ENCODE peak calls at places on chromosomes 11 and 22, in eight cellular contexts. One of them, this sample, is unnamed. For H3K36me3, the result is how much of the 10 kb centered on the place peaks cover.

GRCh38 chr11:62054484-62055121 is 69.2 kb upstream of the INCENP start:
- DNase-seq in Caco-2: peak
- DNase-seq in sigmoid colon: peak
- DNase-seq in tibial nerve: no peak
- DNase-seq in iPS DF 6.9: no peak
- DNase-seq in PC-3: peak
- DNase-seq in left ventricle myocardium inferior: no peak
- DNase-seq in H7: no peak
- DNase-seq in this sample: no peak

GRCh38 chr22:24117942-24118341 is 63.3 kb upstream of the SUSD2 start:
- DNase-seq in Caco-2: peak
- DNase-seq in sigmoid colon: no peak
- DNase-seq in tibial nerve: no peak
- DNase-seq in iPS DF 6.9: no peak
- DNase-seq in PC-3: no peak
- DNase-seq in left ventricle myocardium inferior: no peak
- DNase-seq in H7: peak
- DNase-seq in this sample: no peak

GRCh38 chr11:27216268-27217149 is 146.5 kb downstream of the CCDC34 start:
- DNase-seq in Caco-2: no peak
- DNase-seq in sigmoid colon: peak
- DNase-seq in tibial nerve: no peak
- DNase-seq in iPS DF 6.9: no peak
- DNase-seq in PC-3: no peak
- DNase-seq in left ventricle myocardium inferior: peak
- DNase-seq in H7: no peak
- DNase-seq in this sample: no peak

GRCh38 chr11:10038916-10039315 is 255.1 kb downstream of the SBF2 start:
- DNase-seq in Caco-2: no peak
- DNase-seq in sigmoid colon: no peak
- DNase-seq in tibial nerve: no peak
- DNase-seq in iPS DF 6.9: no peak
- DNase-seq in PC-3: no peak
- DNase-seq in left ventricle myocardium inferior: no peak
- DNase-seq in H7: no peak
- DNase-seq in this sample: no peak

GRCh38 chr11:86740628-86741488 is 59.5 kb upstream of the PRSS23 start:
- DNase-seq in Caco-2: peak
- DNase-seq in sigmoid colon: peak
- DNase-seq in tibial nerve: peak
- DNase-seq in iPS DF 6.9: peak
- DNase-seq in PC-3: peak
- DNase-seq in left ventricle myocardium inferior: no peak
- DNase-seq in H7: peak
- DNase-seq in this sample: no peak

GRCh38 chr11:122045181-122045586 is 70.8 kb downstream of the BLID start:
- DNase-seq in Caco-2: no peak
- DNase-seq in sigmoid colon: no peak
- DNase-seq in tibial nerve: no peak
- DNase-seq in iPS DF 6.9: no peak
- DNase-seq in PC-3: peak
- DNase-seq in left ventricle myocardium inferior: no peak
- DNase-seq in H7: no peak
- DNase-seq in this sample: no peak

GRCh38 chr11:62830904-62831519 is 839 bp downstream of the STX5 start:
- DNase-seq in Caco-2: peak
- DNase-seq in sigmoid colon: peak
- DNase-seq in tibial nerve: no peak
- DNase-seq in iPS DF 6.9: no peak
- DNase-seq in PC-3: no peak
- DNase-seq in left ventricle myocardium inferior: no peak
- DNase-seq in H7: peak
- DNase-seq in this sample: no peak

GRCh38 chr22:45290410-45290936 is 5.7 kb downstream of the UPK3A start:
- DNase-seq in Caco-2: no peak
- DNase-seq in sigmoid colon: no peak
- DNase-seq in tibial nerve: no peak
- DNase-seq in iPS DF 6.9: no peak
- DNase-seq in PC-3: peak
- DNase-seq in left ventricle myocardium inferior: no peak
- DNase-seq in H7: peak
- DNase-seq in this sample: no peak

GRCh38 chr11:2688381-2689231 is 11.2 kb downstream of the KCNQ1OT1 start:
- DNase-seq in Caco-2: no peak
- DNase-seq in sigmoid colon: peak
- DNase-seq in tibial nerve: no peak
- DNase-seq in iPS DF 6.9: no peak
- DNase-seq in PC-3: no peak
- DNase-seq in left ventricle myocardium inferior: no peak
- DNase-seq in H7: no peak
- DNase-seq in this sample: no peak

GRCh38 chr11:1782831-1783724 is 19.4 kb upstream of the CTSD start:
- DNase-seq in Caco-2: no peak
- DNase-seq in sigmoid colon: no peak
- DNase-seq in tibial nerve: no peak
- DNase-seq in iPS DF 6.9: no peak
- DNase-seq in PC-3: peak
- DNase-seq in left ventricle myocardium inferior: no peak
- DNase-seq in H7: peak
- DNase-seq in this sample: no peak

GRCh38 chr11:67642148-67642475 is 2.5 kb upstream of the TBX10 start:
- DNase-seq in Caco-2: no peak
- DNase-seq in sigmoid colon: peak
- DNase-seq in tibial nerve: no peak
- DNase-seq in iPS DF 6.9: no peak
- DNase-seq in PC-3: no peak
- DNase-seq in left ventricle myocardium inferior: no peak
- DNase-seq in H7: no peak
- DNase-seq in this sample: no peak

GRCh38 chr11:132111781-132112380 is 741.5 kb downstream of the NTM start:
- DNase-seq in Caco-2: no peak
- DNase-seq in sigmoid colon: no peak
- DNase-seq in tibial nerve: no peak
- DNase-seq in iPS DF 6.9: no peak
- DNase-seq in PC-3: peak
- DNase-seq in left ventricle myocardium inferior: no peak
- DNase-seq in H7: no peak
- DNase-seq in this sample: no peak

GRCh38 chr22:39266398-39267030 is 21.7 kb upstream of the PDGFB start:
- DNase-seq in Caco-2: no peak
- DNase-seq in sigmoid colon: no peak
- DNase-seq in tibial nerve: no peak
- DNase-seq in iPS DF 6.9: no peak
- DNase-seq in PC-3: no peak
- DNase-seq in left ventricle myocardium inferior: no peak
- DNase-seq in H7: no peak
- DNase-seq in this sample: no peak

GRCh38 chr11:91703042-91703441 is 521.6 kb upstream of the FAT3 start:
- DNase-seq in Caco-2: peak
- DNase-seq in sigmoid colon: no peak
- DNase-seq in tibial nerve: no peak
- DNase-seq in iPS DF 6.9: no peak
- DNase-seq in PC-3: no peak
- DNase-seq in left ventricle myocardium inferior: no peak
- DNase-seq in H7: no peak
- DNase-seq in this sample: no peak

GRCh38 chr11:44372989-44373388 is 63.0 kb upstream of the ALX4 start:
- DNase-seq in Caco-2: no peak
- DNase-seq in sigmoid colon: no peak
- DNase-seq in tibial nerve: no peak
- DNase-seq in iPS DF 6.9: no peak
- DNase-seq in PC-3: no peak
- DNase-seq in left ventricle myocardium inferior: no peak
- DNase-seq in H7: peak
- DNase-seq in this sample: no peak

GRCh38 chr22:39528080-39528661 is 4.4 kb downstream of the RPS19BP1 start:
- DNase-seq in Caco-2: peak
- DNase-seq in sigmoid colon: no peak
- DNase-seq in tibial nerve: no peak
- DNase-seq in iPS DF 6.9: no peak
- DNase-seq in PC-3: no peak
- DNase-seq in left ventricle myocardium inferior: no peak
- DNase-seq in H7: no peak
- DNase-seq in this sample: no peak

DNA sequence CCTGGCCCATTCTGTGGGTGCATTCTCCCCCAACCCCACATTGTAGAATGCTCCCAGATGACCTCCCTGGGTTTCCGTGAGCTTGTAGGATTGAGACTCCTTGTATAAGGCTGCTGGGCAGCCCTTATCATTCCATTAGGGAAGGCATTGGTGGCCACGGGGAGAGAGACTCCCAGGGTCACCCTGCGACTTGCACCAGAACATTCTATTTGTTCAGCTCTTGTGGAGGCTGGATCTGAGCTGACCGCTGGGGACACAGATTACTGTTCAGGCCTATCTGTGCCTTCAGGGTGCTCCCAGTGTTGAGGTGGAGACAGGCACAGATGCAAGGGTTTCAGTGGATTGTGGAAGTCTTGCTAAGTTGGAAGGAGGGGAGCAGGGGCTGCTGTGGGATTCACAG is 17.8 kb downstream of the MICALL1 start:
- DNase-seq in Caco-2: no peak
- DNase-seq in sigmoid colon: no peak
- DNase-seq in tibial nerve: no peak
- DNase-seq in iPS DF 6.9: no peak
- DNase-seq in PC-3: no peak
- DNase-seq in left ventricle myocardium inferior: no peak
- DNase-seq in H7: no peak
- DNase-seq in this sample: no peak
- H3K36me3 ChIP-seq in Caco-2: under half
- H3K36me3 ChIP-seq in sigmoid colon: half or more
- H3K36me3 ChIP-seq in tibial nerve: half or more
- H3K36me3 ChIP-seq in iPS DF 6.9: under half
- H3K36me3 ChIP-seq in PC-3: under half
- H3K36me3 ChIP-seq in left ventricle myocardium inferior: half or more
- H3K36me3 ChIP-seq in H7: under half
- H3K36me3 ChIP-seq in this sample: half or more

GRCh38 chr11:29751618-29752017 is 265.2 kb downstream of the KCNA4 start:
- DNase-seq in Caco-2: no peak
- DNase-seq in sigmoid colon: no peak
- DNase-seq in tibial nerve: no peak
- DNase-seq in iPS DF 6.9: no peak
- DNase-seq in PC-3: no peak
- DNase-seq in left ventricle myocardium inferior: no peak
- DNase-seq in H7: no peak
- DNase-seq in this sample: no peak

GRCh38 chr11:29750392-29750791 is 266.4 kb downstream of the KCNA4 start:
- DNase-seq in Caco-2: no peak
- DNase-seq in sigmoid colon: no peak
- DNase-seq in tibial nerve: no peak
- DNase-seq in iPS DF 6.9: no peak
- DNase-seq in PC-3: no peak
- DNase-seq in left ventricle myocardium inferior: no peak
- DNase-seq in H7: peak
- DNase-seq in this sample: no peak

GRCh38 chr11:29755474-29755873 is 261.4 kb downstream of the KCNA4 start:
- DNase-seq in Caco-2: no peak
- DNase-seq in sigmoid colon: peak
- DNase-seq in tibial nerve: no peak
- DNase-seq in iPS DF 6.9: no peak
- DNase-seq in PC-3: no peak
- DNase-seq in left ventricle myocardium inferior: no peak
- DNase-seq in H7: no peak
- DNase-seq in this sample: no peak
- H3K36me3 ChIP-seq in Caco-2: under half
- H3K36me3 ChIP-seq in sigmoid colon: under half
- H3K36me3 ChIP-seq in tibial nerve: under half
- H3K36me3 ChIP-seq in iPS DF 6.9: under half
- H3K36me3 ChIP-seq in PC-3: under half
- H3K36me3 ChIP-seq in left ventricle myocardium inferior: under half
- H3K36me3 ChIP-seq in H7: under half
- H3K36me3 ChIP-seq in this sample: under half

DNA sequence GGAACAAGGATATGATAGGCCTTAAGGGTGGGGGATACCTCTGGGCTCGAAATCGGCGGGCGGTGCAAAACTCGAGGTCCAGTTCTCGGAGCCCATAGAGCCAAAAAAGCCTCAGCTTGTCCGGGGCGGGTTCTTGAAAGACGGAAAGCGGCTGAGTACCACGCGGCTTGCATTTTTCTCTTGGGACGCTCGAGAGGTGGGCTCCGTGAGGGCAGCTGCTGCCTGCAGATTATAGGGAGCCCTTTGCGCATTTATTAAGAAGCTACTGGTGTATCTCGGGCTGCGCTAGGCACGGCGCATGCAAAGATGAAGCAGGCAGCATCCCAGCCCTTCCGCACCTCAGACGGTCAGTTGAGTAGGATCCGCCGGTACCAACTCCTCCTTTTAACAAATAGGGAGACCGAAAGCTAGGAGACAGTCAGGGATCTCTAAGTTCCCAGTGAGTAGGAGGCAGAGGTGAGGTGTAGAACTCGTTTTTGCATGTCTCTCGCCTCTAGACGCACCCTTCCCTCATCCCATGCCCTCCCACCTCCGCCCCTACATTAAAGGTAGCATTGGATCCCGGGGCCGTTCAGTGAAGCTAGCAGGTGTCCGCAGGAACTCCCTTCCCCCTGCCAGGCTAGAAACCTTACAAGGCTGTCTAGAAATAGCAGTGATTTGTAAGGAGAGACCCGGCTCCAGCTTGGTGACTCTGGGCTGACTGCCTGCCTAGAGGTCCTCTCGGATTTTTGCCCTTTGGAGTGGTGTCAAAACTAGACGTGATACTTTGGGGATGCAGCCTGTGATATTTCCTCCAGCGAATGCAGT is 768 bp downstream of the LDHA start:
- DNase-seq in Caco-2: peak
- DNase-seq in sigmoid colon: no peak
- DNase-seq in tibial nerve: no peak
- DNase-seq in iPS DF 6.9: no peak
- DNase-seq in PC-3: no peak
- DNase-seq in left ventricle myocardium inferior: no peak
- DNase-seq in H7: peak
- DNase-seq in this sample: no peak
- H3K36me3 ChIP-seq in Caco-2: under half
- H3K36me3 ChIP-seq in sigmoid colon: under half
- H3K36me3 ChIP-seq in tibial nerve: under half
- H3K36me3 ChIP-seq in iPS DF 6.9: under half
- H3K36me3 ChIP-seq in PC-3: under half
- H3K36me3 ChIP-seq in left ventricle myocardium inferior: under half
- H3K36me3 ChIP-seq in H7: under half
- H3K36me3 ChIP-seq in this sample: under half

DNA sequence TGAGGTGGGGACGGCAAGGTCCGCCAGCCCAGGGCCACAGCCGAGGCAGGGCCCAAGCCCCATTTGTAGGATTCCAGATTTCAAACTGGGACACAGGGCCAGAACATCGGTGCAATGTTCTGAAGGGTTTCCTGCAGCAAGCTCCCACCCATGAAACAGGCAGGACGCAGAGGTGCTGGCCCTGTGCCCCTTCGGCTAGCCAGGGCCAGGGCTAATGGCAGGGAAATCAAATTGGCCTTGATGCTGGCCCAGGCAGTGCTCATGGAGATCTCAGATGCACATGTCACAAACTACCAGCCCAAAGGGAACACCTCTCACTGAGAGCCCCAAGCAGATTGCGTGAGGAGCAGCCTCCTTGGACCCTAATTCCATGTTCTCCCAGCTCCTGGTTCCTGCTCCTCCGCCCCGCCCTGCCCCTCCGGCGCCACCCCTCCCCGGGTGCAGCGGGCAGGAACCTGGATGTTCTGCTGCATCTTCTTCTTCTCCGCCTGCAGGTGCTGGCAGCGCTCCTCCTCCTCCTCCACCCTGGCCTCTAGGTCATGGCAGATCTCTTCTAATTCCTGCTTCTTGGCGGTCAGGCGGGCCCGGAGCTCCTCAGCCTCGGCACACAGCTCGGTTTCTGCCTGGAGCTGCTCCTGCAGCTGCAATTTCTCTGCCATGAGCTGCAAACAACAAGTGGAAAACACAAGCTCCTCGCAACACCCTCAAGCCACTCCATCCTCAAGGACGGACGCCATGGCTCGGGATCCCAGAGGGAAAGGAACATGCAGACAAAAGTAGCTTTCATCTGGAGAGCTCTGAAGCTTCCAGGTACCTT is 47.7 kb downstream of the APOL1 start:
- DNase-seq in Caco-2: no peak
- DNase-seq in sigmoid colon: no peak
- DNase-seq in tibial nerve: no peak
- DNase-seq in iPS DF 6.9: no peak
- DNase-seq in PC-3: no peak
- DNase-seq in left ventricle myocardium inferior: no peak
- DNase-seq in H7: no peak
- DNase-seq in this sample: no peak
- H3K36me3 ChIP-seq in Caco-2: under half
- H3K36me3 ChIP-seq in sigmoid colon: half or more
- H3K36me3 ChIP-seq in tibial nerve: half or more
- H3K36me3 ChIP-seq in iPS DF 6.9: half or more
- H3K36me3 ChIP-seq in PC-3: half or more
- H3K36me3 ChIP-seq in left ventricle myocardium inferior: half or more
- H3K36me3 ChIP-seq in H7: half or more
- H3K36me3 ChIP-seq in this sample: half or more